ENCODE peak calls at places on chromosomes 1 and 21, in four cellular contexts. M is upper lobe of right lung, E is heart right ventricle, G is NCI-H2029. A is an unnamed sample.

GRCh38 chr1:53545663-53546408 is 86.6 kb downstream of the DMRTB1 start:
- DNase-seq in M (peak; percentile 47), G (peak; percentile 39), E (peak; percentile 29), A (peak; percentile 95)

GRCh38 chr1:227447531-227447990 is 115.8 kb upstream of the ZNF678 start:
- DNase-seq in G (no peak), M (peak; percentile 68), E (peak; percentile 73), A (no peak)

GRCh38 chr1:228343211-228343661 is 63.4 kb downstream of the TRIM11 start:
- DNase-seq in G (no peak), E (no peak), M (no peak), A (no peak)

GRCh38 chr1:106961671-106962070 is 94.8 kb upstream of the PRMT6 start:
- DNase-seq in M (no peak), G (no peak), E (no peak), A (no peak)

GRCh38 chr1:61358770-61359455 is 276.6 kb downstream of the NFIA start:
- DNase-seq in M (no peak), E (no peak), G (no peak), A (no peak)

GRCh38 chr1:18703041-18703621 is 72.5 kb downstream of the PAX7 start:
- DNase-seq in G (no peak), E (no peak), M (no peak), A (no peak)

GRCh38 chr1:199041173-199041914 is 402.5 kb downstream of the PTPRC start:
- DNase-seq in M (no peak), G (no peak), E (no peak), A (no peak)

GRCh38 chr1:227939791-227940771 is 7.7 kb downstream of the WNT9A start:
- DNase-seq in M (peak; percentile 59), G (no peak), E (no peak), A (no peak)

GRCh38 chr1:227994632-227995300 is 12.0 kb upstream of the WNT3A start:
- DNase-seq in G (no peak), M (no peak), E (no peak), A (no peak)

GRCh38 chr1:205811660-205812059 is 1.3 kb downstream of the SLC41A1 start:
- DNase-seq in E (peak; percentile 73), M (no peak), G (no peak), A (peak; percentile 85)

GRCh38 chr21:31862078-31862477 is 10.7 kb upstream of the HUNK start:
- DNase-seq in G (peak; percentile 76), M (no peak), E (no peak), A (no peak)

GRCh38 chr1:12296623-12297022 is 66.8 kb downstream of the VPS13D start:
- DNase-seq in E (no peak), G (no peak), M (no peak), A (no peak)

GRCh38 chr1:81478217-81478616 is 322.5 kb upstream of the ADGRL2 start:
- DNase-seq in E (peak; percentile 67), M (no peak), G (no peak), A (no peak)

GRCh38 chr1:26468911-26469310 is 3.3 kb upstream of the HMGN2 start:
- DNase-seq in G (no peak), M (no peak), E (peak; percentile 17), A (peak; percentile 59)

GRCh38 chr1:30739601-30740000 is 16.2 kb upstream of the MATN1 start:
- DNase-seq in G (no peak), E (no peak), M (no peak), A (no peak)

GRCh38 chr1:50393522-50394120 is 29.6 kb downstream of the DMRTA2 start:
- DNase-seq in G (no peak), M (no peak), E (no peak), A (no peak)

GRCh38 chr1:186078245-186078644 is 296.8 kb downstream of the TPR start:
- DNase-seq in G (no peak), M (no peak), E (no peak), A (no peak)

GRCh38 chr1:98920441-98921110 is 84.1 kb downstream of the PLPPR5 start:
- DNase-seq in M (no peak), E (no peak), G (no peak), A (no peak)

GRCh38 chr1:76021816-76022215 is 52.7 kb upstream of the ST6GALNAC3 start:
- DNase-seq in M (no peak), E (no peak), G (no peak), A (no peak)

GRCh38 chr21:39083377-39084008 is 99.8 kb downstream of the PSMG1 start:
- DNase-seq in G (no peak), M (peak; percentile 82), E (no peak), A (no peak)

A was measured in gastrocnemius medialis.